ENCODE peak calls at places on chromosomes 11 and 22, in five cellular contexts. H is prostate gland, W is fibroblast of villous mesenchyme, X is endodermal cell, M is pancreas. P is an unnamed sample.

GRCh38 chr11:7688238-7688826 is 15.0 kb upstream of the CYB5R2 start:
- DNase-seq in H (no peak), W (peak), X (no peak), M (no peak), P (no peak)

GRCh38 chr11:62353841-62354240 is 16.6 kb downstream of the ASRGL1 start:
- DNase-seq in H (peak), W (no peak), X (no peak), M (peak), P (no peak)

GRCh38 chr22:39706406-39707150 is 136.0 kb downstream of the CACNA1I start:
- DNase-seq in H (no peak), W (no peak), X (no peak), M (no peak), P (no peak)

GRCh38 chr11:32870676-32871075 is 21.9 kb upstream of the QSER1 start:
- DNase-seq in H (no peak), W (no peak), X (peak), M (peak), P (no peak)

GRCh38 chr11:87035976-87036583 is 1.7 kb upstream of the TMEM135 start:
- DNase-seq in H (no peak), W (no peak), X (no peak), M (no peak), P (no peak)

GRCh38 chr11:121687961-121688566 is 235.3 kb upstream of the SORL1-AS1 start:
- DNase-seq in H (no peak), W (peak), X (peak), M (no peak), P (no peak)

GRCh38 chr22:49730656-49731055 is 97.0 kb downstream of the BRD1 start:
- DNase-seq in H (no peak), W (no peak), X (no peak), M (no peak), P (no peak)

GRCh38 chr11:119361056-119361787 is 14.7 kb upstream of the MFRP start:
- DNase-seq in H (no peak), W (peak), X (peak), M (peak), P (no peak)

GRCh38 chr11:11558826-11559225 is 63.0 kb downstream of the GALNT18 start:
- DNase-seq in H (no peak), W (no peak), X (no peak), M (no peak), P (no peak)

GRCh38 chr11:45388472-45388871 is 102.3 kb upstream of the SYT13 start:
- DNase-seq in H (no peak), W (no peak), X (no peak), M (no peak), P (no peak)

GRCh38 chr11:60925685-60926267 is 1.5 kb downstream of the TMEM132A start:
- DNase-seq in H (no peak), W (peak), X (no peak), M (no peak), P (no peak)

GRCh38 chr11:13286247-13286821 is 8.7 kb downstream of the BMAL1 start:
- DNase-seq in H (no peak), W (no peak), X (no peak), M (no peak), P (no peak)

GRCh38 chr11:67601098-67601497 is 5.6 kb upstream of the NDUFV1 start:
- DNase-seq in H (no peak), W (no peak), X (peak), M (no peak), P (no peak)

GRCh38 chr11:17631702-17632365 is 84.8 kb downstream of the OTOG start:
- DNase-seq in H (no peak), W (no peak), X (peak), M (no peak), P (no peak)

GRCh38 chr11:114075891-114076441 is 16.5 kb downstream of the ZBTB16 start:
- DNase-seq in H (no peak), W (peak), X (peak), M (no peak), P (no peak)
- TF ChIP-seq CTCF in H (peak), W (peak), X (peak), M (peak), P (peak)

DNA sequence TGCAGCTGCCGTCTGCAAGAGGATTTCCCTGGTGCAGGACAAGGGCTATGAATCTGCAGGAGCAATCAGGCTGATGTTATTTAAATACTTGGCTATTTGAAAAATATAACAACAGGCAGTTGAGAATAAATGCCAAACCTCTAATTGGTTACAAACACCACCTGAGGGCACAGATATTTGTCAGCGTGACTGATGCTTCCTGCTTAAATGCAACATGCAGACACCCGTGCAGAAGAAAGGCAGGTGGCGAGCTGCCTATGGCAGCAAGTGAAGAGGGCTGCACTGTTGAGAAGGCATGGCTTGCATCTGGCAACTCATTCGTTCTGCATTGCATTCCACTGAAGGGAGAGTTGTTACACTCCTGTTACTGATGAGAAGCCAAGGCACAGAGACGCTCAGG is 350.6 kb downstream of the TENM4 start:
- DNase-seq in H (no peak), W (no peak), X (no peak), M (no peak), P (no peak)
- TF ChIP-seq CTCF in H (no peak), W (no peak), X (no peak), M (no peak), P (no peak)

GRCh38 chr11:103110406-103110805 is 1.2 kb downstream of the DYNC2H1 start:
- DNase-seq in H (no peak), W (peak), X (no peak), M (no peak), P (no peak)
- TF ChIP-seq CTCF in H (no peak), W (peak), X (no peak), M (no peak), P (no peak)

GRCh38 chr22:47154621-47155081 is 392.2 kb downstream of the TBC1D22A start:
- DNase-seq in H (peak), W (peak), X (no peak), M (peak), P (no peak)
- TF ChIP-seq CTCF in H (no peak), W (no peak), X (no peak), M (no peak), P (no peak)

P was measured in colonic mucosa.